ENCODE peak calls at places on chromosomes 4 and X, in nine cellular contexts. One of them, this sample, is unnamed. For H3K36me3, the result is how much of the 10 kb centered on the place peaks cover.

GRCh38 chrX:14398725-14399124 is 130.6 kb upstream of the GLRA2 start:
- DNase-seq in adrenal gland: peak
- DNase-seq in astrocyte: no peak
- DNase-seq in HepG2: no peak
- DNase-seq in brain microvascular endothelial cell: no peak
- DNase-seq in SK-N-SH: no peak
- DNase-seq in thyroid gland: no peak
- DNase-seq in heart right ventricle: no peak
- DNase-seq in colonic mucosa: peak
- DNase-seq in this sample: peak

GRCh38 chrX:3165808-3166207 is 124.5 kb downstream of the ARSF start:
- DNase-seq in HepG2: no peak
- DNase-seq in thyroid gland: no peak
- DNase-seq in colonic mucosa: no peak
- DNase-seq in heart right ventricle: no peak
- DNase-seq in adrenal gland: no peak
- DNase-seq in SK-N-SH: no peak
- DNase-seq in brain microvascular endothelial cell: no peak
- DNase-seq in astrocyte: no peak
- DNase-seq in this sample: no peak

GRCh38 chr4:138919094-138919936 is 96.3 kb upstream of the NOCT start:
- DNase-seq in heart right ventricle: peak
- DNase-seq in colonic mucosa: peak
- DNase-seq in astrocyte: peak
- DNase-seq in HepG2: peak
- DNase-seq in SK-N-SH: peak
- DNase-seq in adrenal gland: peak
- DNase-seq in thyroid gland: peak
- DNase-seq in brain microvascular endothelial cell: peak
- DNase-seq in this sample: peak

GRCh38 chr4:39227906-39228305 is 45.6 kb downstream of the WDR19 start:
- DNase-seq in brain microvascular endothelial cell: peak
- DNase-seq in adrenal gland: no peak
- DNase-seq in thyroid gland: no peak
- DNase-seq in astrocyte: peak
- DNase-seq in SK-N-SH: no peak
- DNase-seq in colonic mucosa: no peak
- DNase-seq in heart right ventricle: no peak
- DNase-seq in HepG2: no peak
- DNase-seq in this sample: no peak

GRCh38 chr4:99645638-99646037 is 12.0 kb downstream of the C4orf54 start:
- DNase-seq in SK-N-SH: no peak
- DNase-seq in HepG2: no peak
- DNase-seq in thyroid gland: no peak
- DNase-seq in heart right ventricle: no peak
- DNase-seq in astrocyte: no peak
- DNase-seq in colonic mucosa: no peak
- DNase-seq in adrenal gland: no peak
- DNase-seq in brain microvascular endothelial cell: no peak
- DNase-seq in this sample: no peak

GRCh38 chr4:770022-770421 is 55.9 kb downstream of the CPLX1 start:
- DNase-seq in heart right ventricle: no peak
- DNase-seq in colonic mucosa: no peak
- DNase-seq in astrocyte: no peak
- DNase-seq in adrenal gland: no peak
- DNase-seq in HepG2: no peak
- DNase-seq in thyroid gland: no peak
- DNase-seq in brain microvascular endothelial cell: no peak
- DNase-seq in SK-N-SH: no peak
- DNase-seq in this sample: no peak

GRCh38 chr4:6180841-6181631 is 19.3 kb downstream of the JAKMIP1 start:
- DNase-seq in HepG2: no peak
- DNase-seq in astrocyte: no peak
- DNase-seq in colonic mucosa: no peak
- DNase-seq in heart right ventricle: no peak
- DNase-seq in brain microvascular endothelial cell: no peak
- DNase-seq in thyroid gland: no peak
- DNase-seq in adrenal gland: no peak
- DNase-seq in SK-N-SH: no peak
- DNase-seq in this sample: no peak

GRCh38 chr4:85058551-85058950 is 92.1 kb upstream of the WDFY3 start:
- DNase-seq in colonic mucosa: no peak
- DNase-seq in heart right ventricle: no peak
- DNase-seq in HepG2: no peak
- DNase-seq in SK-N-SH: no peak
- DNase-seq in brain microvascular endothelial cell: no peak
- DNase-seq in thyroid gland: no peak
- DNase-seq in adrenal gland: no peak
- DNase-seq in astrocyte: peak
- DNase-seq in this sample: no peak

GRCh38 chr4:99885063-99885664 is 9.1 kb downstream of the LAMTOR3 start:
- DNase-seq in HepG2: peak
- DNase-seq in adrenal gland: no peak
- DNase-seq in astrocyte: peak
- DNase-seq in heart right ventricle: no peak
- DNase-seq in brain microvascular endothelial cell: peak
- DNase-seq in colonic mucosa: no peak
- DNase-seq in thyroid gland: no peak
- DNase-seq in SK-N-SH: peak
- DNase-seq in this sample: no peak

GRCh38 chrX:142601792-142602191 is 396.7 kb upstream of the MAGEC2 start:
- DNase-seq in HepG2: no peak
- DNase-seq in colonic mucosa: no peak
- DNase-seq in adrenal gland: no peak
- DNase-seq in heart right ventricle: no peak
- DNase-seq in astrocyte: no peak
- DNase-seq in SK-N-SH: no peak
- DNase-seq in thyroid gland: no peak
- DNase-seq in brain microvascular endothelial cell: no peak
- DNase-seq in this sample: no peak

GRCh38 chr4:64727960-64728359 is 318.7 kb upstream of the TECRL start:
- DNase-seq in astrocyte: no peak
- DNase-seq in adrenal gland: no peak
- DNase-seq in brain microvascular endothelial cell: no peak
- DNase-seq in SK-N-SH: no peak
- DNase-seq in colonic mucosa: no peak
- DNase-seq in HepG2: no peak
- DNase-seq in heart right ventricle: no peak
- DNase-seq in thyroid gland: no peak
- DNase-seq in this sample: no peak

GRCh38 chr4:71938776-71939175 is 93.0 kb upstream of the NPFFR2 start:
- DNase-seq in brain microvascular endothelial cell: no peak
- DNase-seq in SK-N-SH: no peak
- DNase-seq in heart right ventricle: no peak
- DNase-seq in HepG2: no peak
- DNase-seq in adrenal gland: no peak
- DNase-seq in thyroid gland: no peak
- DNase-seq in colonic mucosa: no peak
- DNase-seq in astrocyte: peak
- DNase-seq in this sample: peak

GRCh38 chrX:51894697-51895336 is 1.4 kb downstream of the MAGED1 start:
- DNase-seq in colonic mucosa: peak
- DNase-seq in brain microvascular endothelial cell: no peak
- DNase-seq in heart right ventricle: peak
- DNase-seq in HepG2: no peak
- DNase-seq in astrocyte: peak
- DNase-seq in adrenal gland: peak
- DNase-seq in thyroid gland: peak
- DNase-seq in SK-N-SH: peak
- DNase-seq in this sample: no peak

GRCh38 chrX:115957862-115958490 is 212.6 kb upstream of the AGTR2 start:
- DNase-seq in brain microvascular endothelial cell: no peak
- DNase-seq in heart right ventricle: no peak
- DNase-seq in HepG2: peak
- DNase-seq in adrenal gland: no peak
- DNase-seq in SK-N-SH: peak
- DNase-seq in thyroid gland: no peak
- DNase-seq in colonic mucosa: no peak
- DNase-seq in astrocyte: no peak
- DNase-seq in this sample: no peak

GRCh38 chr4:41361831-41362646 is 105.3 kb downstream of the UCHL1 start:
- DNase-seq in astrocyte: no peak
- DNase-seq in HepG2: no peak
- DNase-seq in thyroid gland: peak
- DNase-seq in colonic mucosa: no peak
- DNase-seq in adrenal gland: no peak
- DNase-seq in brain microvascular endothelial cell: no peak
- DNase-seq in heart right ventricle: no peak
- DNase-seq in SK-N-SH: peak
- DNase-seq in this sample: no peak

GRCh38 chr4:122450847-122451246 is 5.7 kb downstream of the IL2 start:
- DNase-seq in adrenal gland: no peak
- DNase-seq in HepG2: peak
- DNase-seq in heart right ventricle: no peak
- DNase-seq in colonic mucosa: no peak
- DNase-seq in SK-N-SH: no peak
- DNase-seq in brain microvascular endothelial cell: peak
- DNase-seq in astrocyte: no peak
- DNase-seq in thyroid gland: no peak
- DNase-seq in this sample: no peak

GRCh38 chrX:130245441-130245840 is 23.3 kb downstream of the ZNF280C start:
- DNase-seq in colonic mucosa: no peak
- DNase-seq in heart right ventricle: no peak
- DNase-seq in astrocyte: peak
- DNase-seq in SK-N-SH: no peak
- DNase-seq in thyroid gland: no peak
- DNase-seq in adrenal gland: no peak
- DNase-seq in brain microvascular endothelial cell: no peak
- DNase-seq in HepG2: no peak
- DNase-seq in this sample: no peak

GRCh38 chrX:102154218-102154860 is 1.4 kb downstream of the BEX5 start:
- DNase-seq in adrenal gland: no peak
- DNase-seq in HepG2: no peak
- DNase-seq in astrocyte: no peak
- DNase-seq in colonic mucosa: peak
- DNase-seq in heart right ventricle: no peak
- DNase-seq in thyroid gland: peak
- DNase-seq in brain microvascular endothelial cell: no peak
- DNase-seq in SK-N-SH: peak
- DNase-seq in this sample: no peak

GRCh38 chr4:36316544-36317082 is 35.2 kb downstream of the DTHD1 start:
- DNase-seq in colonic mucosa: no peak
- DNase-seq in heart right ventricle: no peak
- DNase-seq in brain microvascular endothelial cell: no peak
- DNase-seq in adrenal gland: no peak
- DNase-seq in astrocyte: peak
- DNase-seq in HepG2: no peak
- DNase-seq in thyroid gland: no peak
- DNase-seq in SK-N-SH: no peak
- DNase-seq in this sample: no peak

GRCh38 chr4:31081375-31081774 is 361.2 kb downstream of the PCDH7 start:
- DNase-seq in adrenal gland: no peak
- DNase-seq in brain microvascular endothelial cell: no peak
- DNase-seq in heart right ventricle: no peak
- DNase-seq in colonic mucosa: no peak
- DNase-seq in thyroid gland: no peak
- DNase-seq in SK-N-SH: no peak
- DNase-seq in astrocyte: peak
- DNase-seq in HepG2: no peak
- DNase-seq in this sample: no peak

GRCh38 chr4:8410641-8411271 is 29.8 kb downstream of the ACOX3 start:
- DNase-seq in astrocyte: no peak
- DNase-seq in adrenal gland: no peak
- DNase-seq in colonic mucosa: peak
- DNase-seq in heart right ventricle: peak
- DNase-seq in SK-N-SH: peak
- DNase-seq in brain microvascular endothelial cell: peak
- DNase-seq in thyroid gland: no peak
- DNase-seq in HepG2: peak
- DNase-seq in this sample: no peak
- TF ChIP-seq CTCF in astrocyte: peak
- TF ChIP-seq CTCF in adrenal gland: no peak
- TF ChIP-seq CTCF in colonic mucosa: no peak
- TF ChIP-seq CTCF in heart right ventricle: peak
- TF ChIP-seq CTCF in SK-N-SH: peak
- TF ChIP-seq CTCF in brain microvascular endothelial cell: peak
- TF ChIP-seq CTCF in thyroid gland: no peak
- TF ChIP-seq CTCF in HepG2: peak
- TF ChIP-seq CTCF in this sample: peak

GRCh38 chrX:17298564-17298963 is 76.4 kb upstream of the NHS start:
- DNase-seq in adrenal gland: no peak
- DNase-seq in SK-N-SH: no peak
- DNase-seq in colonic mucosa: no peak
- DNase-seq in heart right ventricle: no peak
- DNase-seq in astrocyte: no peak
- DNase-seq in brain microvascular endothelial cell: no peak
- DNase-seq in HepG2: no peak
- DNase-seq in thyroid gland: no peak
- DNase-seq in this sample: no peak
- H3K4me3 ChIP-seq in adrenal gland: no peak
- H3K4me3 ChIP-seq in SK-N-SH: no peak
- H3K4me3 ChIP-seq in colonic mucosa: no peak
- H3K4me3 ChIP-seq in heart right ventricle: no peak
- H3K4me3 ChIP-seq in astrocyte: no peak
- H3K4me3 ChIP-seq in brain microvascular endothelial cell: no peak
- H3K4me3 ChIP-seq in HepG2: no peak
- H3K4me3 ChIP-seq in thyroid gland: no peak
- H3K4me3 ChIP-seq in this sample: no peak

GRCh38 chr4:152325831-152326230 is 210.1 kb downstream of the FBXW7 start:
- DNase-seq in SK-N-SH: no peak
- DNase-seq in heart right ventricle: no peak
- DNase-seq in thyroid gland: no peak
- DNase-seq in adrenal gland: no peak
- DNase-seq in HepG2: no peak
- DNase-seq in astrocyte: no peak
- DNase-seq in brain microvascular endothelial cell: no peak
- DNase-seq in colonic mucosa: no peak
- DNase-seq in this sample: no peak
- H3K36me3 ChIP-seq in SK-N-SH: half or more
- H3K36me3 ChIP-seq in heart right ventricle: under half
- H3K36me3 ChIP-seq in thyroid gland: under half
- H3K36me3 ChIP-seq in adrenal gland: under half
- H3K36me3 ChIP-seq in HepG2: under half
- H3K36me3 ChIP-seq in astrocyte: under half
- H3K36me3 ChIP-seq in brain microvascular endothelial cell: under half
- H3K36me3 ChIP-seq in colonic mucosa: under half
- H3K36me3 ChIP-seq in this sample: under half

DNA sequence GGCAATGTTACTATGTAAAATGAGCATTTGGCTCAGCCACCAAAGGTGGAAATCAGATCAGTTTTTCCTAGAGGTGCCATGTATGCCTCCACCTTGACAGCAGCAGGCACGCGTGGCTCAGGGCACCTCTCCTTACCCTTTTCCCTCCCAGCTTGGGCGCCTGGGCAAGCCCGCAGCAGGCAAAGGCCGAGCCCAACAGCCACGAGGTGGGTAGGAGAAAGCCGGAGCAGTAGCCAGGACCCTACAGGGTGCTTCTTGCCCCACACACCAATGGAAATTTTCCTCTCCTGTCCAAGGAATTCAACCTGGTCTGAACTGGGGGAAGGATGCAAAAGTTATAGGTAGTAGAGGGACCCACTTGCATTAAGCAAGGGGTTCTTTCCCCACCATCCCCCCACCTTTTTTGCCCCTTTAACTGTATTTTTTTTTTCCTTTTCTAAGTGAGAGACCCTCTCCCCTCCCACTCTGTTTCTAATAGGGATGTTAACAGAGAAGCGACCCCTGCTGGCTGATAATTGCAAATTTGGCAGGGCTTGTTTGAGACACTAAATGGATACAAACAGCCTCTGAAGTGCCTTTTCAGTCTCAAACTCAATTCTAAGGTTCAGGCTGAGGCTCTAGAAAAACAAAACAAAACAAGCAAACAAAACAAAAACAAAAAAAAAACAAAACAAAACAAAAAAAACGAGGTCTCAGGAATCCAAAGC is 895.1 kb downstream of the PCDH18 start:
- DNase-seq in colonic mucosa: no peak
- DNase-seq in heart right ventricle: no peak
- DNase-seq in HepG2: peak
- DNase-seq in SK-N-SH: peak
- DNase-seq in astrocyte: no peak
- DNase-seq in brain microvascular endothelial cell: peak
- DNase-seq in thyroid gland: no peak
- DNase-seq in adrenal gland: no peak
- DNase-seq in this sample: no peak
- TF ChIP-seq CTCF in colonic mucosa: peak
- TF ChIP-seq CTCF in heart right ventricle: peak
- TF ChIP-seq CTCF in HepG2: peak
- TF ChIP-seq CTCF in SK-N-SH: peak
- TF ChIP-seq CTCF in astrocyte: peak
- TF ChIP-seq CTCF in brain microvascular endothelial cell: peak
- TF ChIP-seq CTCF in thyroid gland: no peak
- TF ChIP-seq CTCF in adrenal gland: no peak
- TF ChIP-seq CTCF in this sample: peak